ENCODE peak calls at places on chromosomes 11 and 22, in four cellular contexts. One of them, this sample, is unnamed.

GRCh38 chr22:18091916-18092526 is 14.2 kb downstream of the PEX26 start:
- DNase-seq in T-helper 1 cell: no peak
- DNase-seq in lower lobe of right lung: no peak
- DNase-seq in choroid plexus epithelial cell: no peak
- DNase-seq in this sample: peak; percentile 88

GRCh38 chr11:110032957-110033570 is 60.1 kb upstream of the ZC3H12C start:
- DNase-seq in T-helper 1 cell: no peak
- DNase-seq in lower lobe of right lung: no peak
- DNase-seq in choroid plexus epithelial cell: no peak
- DNase-seq in this sample: no peak

GRCh38 chr11:14725150-14725549 is 81.5 kb downstream of the PDE3B start:
- DNase-seq in T-helper 1 cell: no peak
- DNase-seq in lower lobe of right lung: no peak
- DNase-seq in choroid plexus epithelial cell: no peak
- DNase-seq in this sample: no peak

GRCh38 chr11:5626191-5626590 is 1.4 kb downstream of the TRIM34 start:
- DNase-seq in T-helper 1 cell: no peak
- DNase-seq in lower lobe of right lung: no peak
- DNase-seq in choroid plexus epithelial cell: peak; percentile 52
- DNase-seq in this sample: no peak

GRCh38 chr22:36977401-36977861 is 41.8 kb downstream of the TST start:
- DNase-seq in T-helper 1 cell: peak; percentile 54
- DNase-seq in lower lobe of right lung: peak; percentile 81
- DNase-seq in choroid plexus epithelial cell: peak; percentile 57
- DNase-seq in this sample: peak; percentile 76

GRCh38 chr11:29129850-29130249 is 887.0 kb downstream of the KCNA4 start:
- DNase-seq in T-helper 1 cell: no peak
- DNase-seq in lower lobe of right lung: no peak
- DNase-seq in choroid plexus epithelial cell: peak; percentile 87
- DNase-seq in this sample: no peak

GRCh38 chr22:42769574-42770447 is 49.1 kb upstream of the A4GALT start:
- DNase-seq in T-helper 1 cell: no peak
- DNase-seq in lower lobe of right lung: peak; percentile 65
- DNase-seq in choroid plexus epithelial cell: peak; percentile 89
- DNase-seq in this sample: peak; percentile 71

GRCh38 chr11:112999518-112999917 is 38.3 kb downstream of the NCAM1 start:
- DNase-seq in T-helper 1 cell: no peak
- DNase-seq in lower lobe of right lung: no peak
- DNase-seq in choroid plexus epithelial cell: no peak
- DNase-seq in this sample: no peak

GRCh38 chr22:38353142-38353629 is 36.0 kb upstream of the CSNK1E start:
- DNase-seq in T-helper 1 cell: peak; percentile 37
- DNase-seq in lower lobe of right lung: peak; percentile 83
- DNase-seq in choroid plexus epithelial cell: peak; percentile 46
- DNase-seq in this sample: peak; percentile 85

GRCh38 chr11:73889019-73889418 is 12.2 kb downstream of the PAAF1 start:
- DNase-seq in T-helper 1 cell: no peak
- DNase-seq in lower lobe of right lung: no peak
- DNase-seq in choroid plexus epithelial cell: no peak
- DNase-seq in this sample: no peak

GRCh38 chr22:43925433-43926348 is 2.1 kb downstream of the PNPLA3 start:
- DNase-seq in T-helper 1 cell: no peak
- DNase-seq in lower lobe of right lung: peak; percentile 57
- DNase-seq in choroid plexus epithelial cell: no peak
- DNase-seq in this sample: no peak

GRCh38 chr11:118524757-118525465 is 2.4 kb upstream of the TTC36 start:
- DNase-seq in T-helper 1 cell: no peak
- DNase-seq in lower lobe of right lung: no peak
- DNase-seq in choroid plexus epithelial cell: no peak
- DNase-seq in this sample: no peak

GRCh38 chr11:68525320-68525719 is 64.8 kb downstream of the PPP6R3 start:
- DNase-seq in T-helper 1 cell: no peak
- DNase-seq in lower lobe of right lung: no peak
- DNase-seq in choroid plexus epithelial cell: no peak
- DNase-seq in this sample: no peak

GRCh38 chr22:19976671-19977070 is 35.1 kb upstream of the TXNRD2 start:
- DNase-seq in T-helper 1 cell: no peak
- DNase-seq in lower lobe of right lung: no peak
- DNase-seq in choroid plexus epithelial cell: no peak
- DNase-seq in this sample: no peak

GRCh38 chr22:18974477-18975180 is 38.5 kb upstream of the PRODH start:
- DNase-seq in T-helper 1 cell: no peak
- DNase-seq in lower lobe of right lung: no peak
- DNase-seq in choroid plexus epithelial cell: no peak
- DNase-seq in this sample: no peak

GRCh38 chr11:21894492-21894891 is 298.4 kb upstream of the ANO5 start:
- DNase-seq in T-helper 1 cell: no peak
- DNase-seq in lower lobe of right lung: no peak
- DNase-seq in choroid plexus epithelial cell: no peak
- DNase-seq in this sample: no peak

GRCh38 chr22:48204296-48204695 is 1441.8 kb downstream of the TBC1D22A start:
- DNase-seq in T-helper 1 cell: no peak
- DNase-seq in lower lobe of right lung: no peak
- DNase-seq in choroid plexus epithelial cell: no peak
- DNase-seq in this sample: no peak

GRCh38 chr11:19978668-19979518 is 181.4 kb downstream of the DBX1 start:
- DNase-seq in T-helper 1 cell: no peak
- DNase-seq in lower lobe of right lung: peak; percentile 51
- DNase-seq in choroid plexus epithelial cell: peak; percentile 93
- DNase-seq in this sample: no peak

GRCh38 chr22:49853981-49854791 is 542 bp downstream of the ZBED4 start:
- DNase-seq in T-helper 1 cell: no peak
- DNase-seq in lower lobe of right lung: peak; percentile 65
- DNase-seq in choroid plexus epithelial cell: peak; percentile 34
- DNase-seq in this sample: no peak

GRCh38 chr22:42304021-42304790 is 33.8 kb upstream of the TCF20 start:
- DNase-seq in T-helper 1 cell: no peak
- DNase-seq in lower lobe of right lung: no peak
- DNase-seq in choroid plexus epithelial cell: no peak
- DNase-seq in this sample: no peak

GRCh38 chr11:28697920-28698827 is 590.0 kb downstream of the METTL15 start:
- DNase-seq in T-helper 1 cell: no peak
- DNase-seq in lower lobe of right lung: no peak
- DNase-seq in choroid plexus epithelial cell: peak; percentile 71
- DNase-seq in this sample: peak; percentile 44

GRCh38 chr11:67645521-67646457 is 4.7 kb downstream of the ACY3 start:
- DNase-seq in T-helper 1 cell: no peak
- DNase-seq in lower lobe of right lung: no peak
- DNase-seq in choroid plexus epithelial cell: no peak
- DNase-seq in this sample: no peak

GRCh38 chr11:89491141-89491690 is at the start of gene NOX4:
- DNase-seq in T-helper 1 cell: no peak
- DNase-seq in lower lobe of right lung: peak; percentile 50
- DNase-seq in choroid plexus epithelial cell: peak; percentile 67
- DNase-seq in this sample: peak; percentile 66

This sample was measured in Right ventricle myocardium superior.